ENCODE peak calls at places on chromosomes 5 and 9, in ten cellular contexts. I is esophagus squamous epithelium, T is HCT116, P is vagina, U is stomach, B is adrenal gland, J is IMR-90, D is spleen, K is tibial nerve, V is uterus. E is an unnamed sample.

GRCh38 chr9:91682806-91683205 is 259.2 kb upstream of the NFIL3 start:
- DNase-seq in I (no peak), T (no peak), P (no peak), U (no peak), B (no peak), J (peak; percentile 57), D (no peak), K (no peak), V (no peak), E (no peak)

GRCh38 chr9:126514037-126514821 is 99.5 kb upstream of the LMX1B start:
- DNase-seq in I (no peak), T (peak; percentile 15), P (no peak), U (peak; percentile 59), B (peak; percentile 51), J (peak; percentile 15), D (peak; percentile 94), K (no peak), V (peak; percentile 61), E (peak; percentile 73)

GRCh38 chr9:130486103-130486502 is 41.3 kb downstream of the ASS1 start:
- DNase-seq in I (no peak), T (no peak), P (no peak), U (no peak), B (no peak), J (no peak), D (no peak), K (no peak), V (no peak), E (no peak)

GRCh38 chr9:119986205-119986604 is 593.8 kb downstream of the CDK5RAP2 start:
- DNase-seq in I (no peak), T (no peak), P (no peak), U (no peak), B (no peak), J (no peak), D (no peak), K (no peak), V (no peak), E (no peak)

GRCh38 chr5:169814522-169814921 is 165.8 kb downstream of the INSYN2B start:
- DNase-seq in I (no peak), T (no peak), P (no peak), U (no peak), B (no peak), J (peak; percentile 26), D (no peak), K (no peak), V (no peak), E (no peak)

GRCh38 chr5:181126841-181127240 is 4.1 kb downstream of the OR2V1 start:
- DNase-seq in I (no peak), T (no peak), P (no peak), U (no peak), B (no peak), J (no peak), D (no peak), K (no peak), V (no peak), E (no peak)

GRCh38 chr9:137575382-137575724 is 3.4 kb downstream of the DPH7 start:
- DNase-seq in I (no peak), T (no peak), P (no peak), U (no peak), B (no peak), J (no peak), D (no peak), K (no peak), V (no peak), E (no peak)

GRCh38 chr5:158599132-158599531 is 500.6 kb downstream of the EBF1 start:
- DNase-seq in I (no peak), T (no peak), P (no peak), U (no peak), B (no peak), J (peak; percentile 15), D (no peak), K (no peak), V (no peak), E (no peak)

DNA sequence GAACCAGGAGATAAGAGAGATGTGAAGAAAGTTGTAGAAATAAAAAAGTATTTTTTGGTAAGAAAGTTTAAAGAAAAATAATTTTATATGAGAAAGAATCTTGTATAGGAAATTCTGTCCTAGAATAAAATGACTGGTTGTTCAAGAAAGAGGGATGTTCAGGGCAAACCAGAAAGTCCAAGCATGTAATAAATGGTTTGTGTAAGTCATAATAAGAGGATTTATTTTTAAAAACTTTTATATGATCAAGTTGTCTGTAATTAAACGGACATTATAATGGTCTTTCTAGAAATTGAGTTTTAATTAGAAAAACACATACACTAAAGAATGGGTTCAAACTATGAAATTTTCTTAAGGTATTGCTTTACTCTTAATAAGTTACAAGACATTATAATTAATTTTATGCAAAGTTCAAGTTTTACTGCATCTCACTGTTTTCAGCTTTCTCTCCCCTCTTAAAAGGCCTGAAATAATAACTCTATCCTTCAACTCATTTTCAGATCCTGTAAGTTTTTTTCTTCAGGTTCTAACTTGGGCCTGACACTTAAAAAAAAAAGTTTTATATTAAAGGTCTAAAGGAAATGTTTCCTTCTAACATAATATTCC is 56.1 kb upstream of the ZNF300 start:
- DNase-seq in I (no peak), T (peak; percentile 19), P (no peak), U (no peak), B (no peak), J (no peak), D (no peak), K (no peak), V (no peak), E (no peak)
- H3K9me3 ChIP-seq in I (peaks cover 38% of the 10 kb centered on the region), T (no peaks in the 10 kb centered on the region), P (peaks cover 10% of the 10 kb centered on the region), U (peaks cover 67% of the 10 kb centered on the region), B (no peaks in the 10 kb centered on the region), J (peaks cover 9% of the 10 kb centered on the region), D (peaks cover 3% of the 10 kb centered on the region), K (peaks cover 5% of the 10 kb centered on the region), V (no peaks in the 10 kb centered on the region), E (peaks cover 9% of the 10 kb centered on the region)

GRCh38 chr5:16507716-16508115 is 42.1 kb upstream of the ZNF622 start:
- DNase-seq in I (no peak), T (no peak), P (no peak), U (no peak), B (no peak), J (no peak), D (no peak), K (no peak), V (no peak), E (no peak)

GRCh38 chr5:16510123-16510522 is 44.5 kb upstream of the ZNF622 start:
- DNase-seq in I (no peak), T (no peak), P (no peak), U (no peak), B (no peak), J (no peak), D (no peak), K (no peak), V (no peak), E (no peak)

GRCh38 chr5:16505904-16506303 is 40.3 kb upstream of the ZNF622 start:
- DNase-seq in I (no peak), T (no peak), P (no peak), U (no peak), B (no peak), J (no peak), D (no peak), K (no peak), V (no peak), E (no peak)

GRCh38 chr5:16505140-16505891 is 39.7 kb upstream of the ZNF622 start:
- DNase-seq in I (no peak), T (no peak), P (no peak), U (no peak), B (no peak), J (no peak), D (no peak), K (no peak), V (no peak), E (peak; percentile 31)

DNA sequence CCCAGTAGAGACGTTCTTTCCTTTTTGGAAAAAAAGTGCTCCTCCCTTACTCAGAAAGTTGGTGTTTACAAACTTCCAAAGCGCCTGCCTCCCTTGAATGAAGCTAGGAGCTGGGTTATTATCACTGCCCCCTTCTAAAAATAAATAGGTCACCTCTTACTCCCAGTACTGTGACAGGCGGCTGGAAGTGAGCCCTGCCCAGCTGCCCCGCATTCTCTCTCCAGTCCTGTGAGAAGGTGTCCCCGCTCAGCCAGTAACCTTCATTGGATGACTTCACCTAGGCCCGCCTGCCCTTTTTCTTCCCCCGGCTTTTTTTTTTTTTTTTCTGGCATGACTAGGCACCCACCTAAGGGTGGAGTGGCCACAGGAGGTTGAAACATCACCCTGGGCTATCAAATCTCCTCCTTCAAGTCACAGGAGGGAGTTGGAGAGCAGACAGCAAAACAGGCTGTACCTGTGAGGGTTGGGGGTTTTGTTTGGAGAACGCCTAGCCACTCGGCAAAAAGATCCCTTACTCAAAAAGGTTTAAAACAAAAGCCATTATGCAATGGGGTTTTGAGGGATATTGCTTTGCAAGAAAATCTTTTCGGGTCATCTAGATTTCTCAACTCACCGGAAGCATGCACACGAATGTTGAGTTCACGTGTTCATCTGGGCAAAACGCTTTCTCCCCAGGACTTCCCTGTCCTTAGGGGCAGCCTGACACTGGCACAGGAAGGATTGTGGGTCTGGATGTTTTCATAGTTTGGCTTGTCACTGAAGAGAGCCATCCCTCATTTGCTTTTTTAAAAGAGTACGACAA is 43.3 kb upstream of the ZNF622 start:
- DNase-seq in I (no peak), T (peak; percentile 59), P (no peak), U (peak; percentile 81), B (peak; percentile 20), J (no peak), D (no peak), K (no peak), V (peak; percentile 17), E (peak; percentile 32)
- TF ChIP-seq POLR2A in I (no peak), T (no peak), P (no peak), U (no peak), B (no peak), J (no peak), D (no peak), K (no peak), V (no peak), E (no peak)

GRCh38 chr9:72294952-72295351 is 70.1 kb downstream of the ZFAND5 start:
- DNase-seq in I (no peak), T (no peak), P (no peak), U (peak; percentile 31), B (peak; percentile 72), J (no peak), D (no peak), K (no peak), V (no peak), E (no peak)
- H3K4me3 ChIP-seq in I (no peak overlapping the region), T (no peak overlapping the region), P (no peak overlapping the region), U (no peak overlapping the region), B (no peak overlapping the region), J (no peak overlapping the region), D (no peak overlapping the region), K (no peak overlapping the region), V (no peak overlapping the region), E (no peak overlapping the region)

GRCh38 chr5:137264041-137264440 is 235.1 kb downstream of the SPOCK1 start:
- DNase-seq in I (no peak), T (no peak), P (no peak), U (no peak), B (no peak), J (no peak), D (no peak), K (no peak), V (no peak), E (no peak)

GRCh38 chr5:137263319-137263718 is 235.8 kb downstream of the SPOCK1 start:
- DNase-seq in I (no peak), T (no peak), P (no peak), U (no peak), B (no peak), J (no peak), D (no peak), K (no peak), V (no peak), E (no peak)

GRCh38 chr5:137264573-137264972 is 234.6 kb downstream of the SPOCK1 start:
- DNase-seq in I (no peak), T (no peak), P (no peak), U (no peak), B (no peak), J (peak; percentile 57), D (no peak), K (no peak), V (no peak), E (no peak)

GRCh38 chr5:137260820-137261541 is 238.1 kb downstream of the SPOCK1 start:
- DNase-seq in I (no peak), T (no peak), P (no peak), U (no peak), B (no peak), J (no peak), D (no peak), K (no peak), V (no peak), E (no peak)

DNA sequence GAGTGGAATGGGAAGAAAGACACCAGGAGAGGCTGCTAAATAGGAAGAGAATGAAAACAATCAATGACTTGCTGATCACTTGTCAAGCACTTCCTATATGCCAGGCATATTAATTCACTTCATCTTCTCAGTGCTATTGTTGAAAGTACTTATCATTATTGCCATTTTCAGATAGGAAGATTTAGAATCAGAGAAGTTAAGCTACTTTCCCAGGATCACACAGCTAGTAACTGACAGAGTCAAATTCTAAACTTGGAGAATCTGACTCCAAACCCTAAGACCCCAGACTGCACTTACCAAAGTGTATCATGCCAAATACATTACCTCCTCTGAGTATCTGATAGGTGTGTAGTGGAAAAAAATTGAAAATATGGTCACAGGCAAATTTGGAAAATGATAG is 236.3 kb downstream of the SPOCK1 start:
- DNase-seq in I (no peak), T (no peak), P (no peak), U (no peak), B (no peak), J (no peak), D (no peak), K (no peak), V (no peak), E (no peak)
- H3K9me3 ChIP-seq in I (no peaks in the 10 kb centered on the region), T (no peaks in the 10 kb centered on the region), P (no peaks in the 10 kb centered on the region), U (no peaks in the 10 kb centered on the region), B (no peaks in the 10 kb centered on the region), J (no peaks in the 10 kb centered on the region), D (no peaks in the 10 kb centered on the region), K (no peaks in the 10 kb centered on the region), V (no peaks in the 10 kb centered on the region), E (no peaks in the 10 kb centered on the region)

E was measured in upper lobe of left lung.